ENCODE peak calls at places on chromosomes 7 and 10, in five cellular contexts. L is HCT116, Q is progenitor cell of endocrine pancreas, W is glutamatergic neuron, Y is tibial nerve. S is an unnamed sample.

GRCh38 chr7:95863623-95864022 is 91.3 kb downstream of the DYNC1I1 start:
- DNase-seq in W (no peak), Q (no peak), Y (no peak), L (no peak), S (no peak)

GRCh38 chr10:78520737-78521430 is 487.2 kb downstream of the RPS24 start:
- DNase-seq in L (peak), Q (no peak), W (no peak), Y (no peak), S (peak)

GRCh38 chr7:5284304-5285281 is 1.9 kb downstream of the SLC29A4 start:
- DNase-seq in Q (peak), L (peak), W (peak), Y (no peak), S (no peak)

GRCh38 chr7:132836746-132837145 is 245.1 kb downstream of the CHCHD3 start:
- DNase-seq in Y (no peak), L (no peak), Q (no peak), W (no peak), S (no peak)

GRCh38 chr7:7183061-7183832 is 903 bp downstream of the C1GALT1 start:
- DNase-seq in W (peak), Q (peak), L (no peak), Y (peak), S (peak)

GRCh38 chr10:78165172-78165571 is 131.5 kb downstream of the RPS24 start:
- DNase-seq in Q (no peak), Y (no peak), L (no peak), W (no peak), S (no peak)

GRCh38 chr10:13302821-13303555 is 3.1 kb upstream of the PHYH start:
- DNase-seq in W (no peak), Y (no peak), Q (no peak), L (no peak), S (no peak)

GRCh38 chr7:128879461-128879938 is 16.8 kb downstream of the ATP6V1F start:
- DNase-seq in W (no peak), Y (no peak), Q (no peak), L (no peak), S (no peak)

GRCh38 chr7:45888185-45888992 is at the start of gene IGFBP1:
- DNase-seq in L (no peak), Q (peak), Y (no peak), W (peak), S (no peak)

GRCh38 chr7:54014765-54015164 is 527.4 kb upstream of the VSTM2A start:
- DNase-seq in Q (no peak), W (no peak), L (no peak), Y (no peak), S (no peak)

GRCh38 chr10:93752761-93753160 is 5.0 kb upstream of the LGI1 start:
- DNase-seq in Y (no peak), W (no peak), Q (no peak), L (peak), S (peak)

GRCh38 chr7:84106291-84106690 is 88.3 kb downstream of the SEMA3A start:
- DNase-seq in Y (no peak), L (no peak), Q (no peak), W (no peak), S (no peak)

GRCh38 chr7:84104841-84105240 is 89.7 kb downstream of the SEMA3A start:
- DNase-seq in Y (no peak), W (no peak), Q (no peak), L (no peak), S (no peak)

GRCh38 chr7:84105582-84105981 is 89.0 kb downstream of the SEMA3A start:
- DNase-seq in L (no peak), Y (no peak), Q (no peak), W (no peak), S (no peak)

GRCh38 chr7:84102213-84102612 is 92.4 kb downstream of the SEMA3A start:
- DNase-seq in Y (no peak), Q (no peak), L (no peak), W (no peak), S (no peak)

DNA sequence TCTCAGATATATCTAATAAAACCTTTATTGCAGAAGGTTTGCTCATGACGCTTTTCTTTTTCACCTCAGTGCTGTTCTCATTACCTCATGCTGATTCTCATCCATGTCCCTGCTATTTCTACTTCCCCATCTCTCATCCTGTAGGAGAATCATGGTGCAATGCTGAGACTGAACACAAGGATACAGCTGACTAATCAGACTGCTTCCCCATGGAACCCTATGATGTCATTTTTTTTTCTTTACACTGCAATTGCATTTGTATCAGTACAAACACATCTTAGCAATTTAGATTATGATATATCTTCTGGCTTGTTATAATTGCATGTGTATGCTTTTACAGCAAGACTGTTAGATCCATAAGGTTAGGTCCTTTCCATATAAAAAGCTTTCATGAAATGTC is 93.7 kb downstream of the SEMA3A start:
- DNase-seq in Q (no peak), W (no peak), L (peak), Y (no peak), S (peak)
- TF ChIP-seq CTCF in Q (peak), W (peak), L (no peak), Y (no peak), S (no peak)

DNA sequence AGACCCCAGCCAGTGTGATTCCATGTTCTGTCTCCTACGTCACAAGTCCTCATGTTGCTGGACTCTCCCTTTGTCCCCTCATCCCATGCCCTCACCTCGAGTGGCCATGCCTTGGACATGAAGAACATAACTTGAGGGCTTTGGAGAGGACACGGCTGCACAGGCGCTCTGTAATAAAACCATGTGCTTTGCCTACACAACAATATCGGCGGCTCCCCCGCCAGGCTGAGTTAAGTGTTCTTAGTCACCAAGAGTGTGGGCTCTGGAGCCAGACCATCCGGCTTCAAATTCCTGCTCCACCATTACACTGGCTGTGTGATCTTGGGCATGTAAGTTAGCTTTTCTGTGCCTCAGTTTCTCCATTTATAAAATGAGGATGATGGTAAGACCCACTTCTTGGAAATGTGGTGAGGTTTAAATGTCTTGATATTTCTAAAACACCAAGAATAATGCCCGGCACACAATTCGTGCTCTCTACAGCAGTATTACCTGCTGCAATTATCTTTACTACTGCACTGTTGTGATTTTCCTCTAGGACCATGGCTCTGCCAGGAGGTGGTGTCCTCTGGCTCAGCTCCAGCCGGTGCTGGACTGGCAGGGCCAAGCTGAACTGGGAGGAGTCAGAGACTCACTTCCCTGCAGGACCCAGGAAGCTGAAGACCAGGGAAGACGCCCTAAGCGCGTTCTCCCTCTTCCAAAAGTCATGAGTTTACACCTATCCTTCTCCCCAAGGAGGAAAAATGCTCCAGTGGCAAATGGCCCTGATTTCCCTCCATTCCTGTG is 15.7 kb downstream of the SLIT1 start:
- DNase-seq in W (no peak), Y (no peak), Q (no peak), L (no peak), S (peak)
- TF ChIP-seq CTCF in W (no peak), Y (no peak), Q (no peak), L (no peak), S (no peak)

GRCh38 chr7:138865843-138866242 is 67.8 kb upstream of the ATP6V0A4 start:
- DNase-seq in L (no peak), W (no peak), Q (no peak), Y (no peak), S (peak)
- TF ChIP-seq CTCF in L (no peak), W (no peak), Q (no peak), Y (no peak), S (no peak)

GRCh38 chr10:68224810-68225209 is 7.1 kb downstream of the ATOH7 start:
- DNase-seq in L (no peak), Q (no peak), W (no peak), Y (no peak), S (no peak)
- TF ChIP-seq CTCF in L (no peak), Q (no peak), W (no peak), Y (no peak), S (no peak)

DNA sequence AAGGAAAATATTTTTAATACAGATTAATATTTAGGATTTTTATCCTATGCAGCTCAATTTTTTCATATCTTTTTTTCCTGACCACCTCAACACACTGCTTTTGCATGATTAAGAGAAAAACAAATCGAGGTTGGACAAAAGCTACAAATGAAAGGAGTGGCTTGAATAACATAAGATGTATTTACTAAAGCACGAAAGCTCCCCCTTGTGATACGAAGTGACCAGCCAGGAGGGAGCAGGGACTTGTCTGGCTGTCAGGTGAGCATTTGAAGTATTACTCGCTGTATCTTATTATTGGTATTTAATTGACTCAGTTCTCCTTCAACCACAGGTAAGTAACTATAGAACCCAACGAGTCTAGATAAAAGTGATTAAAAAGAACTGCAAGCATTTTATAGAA is 265.2 kb upstream of the PHF14 start:
- DNase-seq in Y (no peak), W (peak), Q (no peak), L (peak), S (no peak)
- TF ChIP-seq CTCF in Y (no peak), W (peak), Q (peak), L (no peak), S (no peak)

DNA sequence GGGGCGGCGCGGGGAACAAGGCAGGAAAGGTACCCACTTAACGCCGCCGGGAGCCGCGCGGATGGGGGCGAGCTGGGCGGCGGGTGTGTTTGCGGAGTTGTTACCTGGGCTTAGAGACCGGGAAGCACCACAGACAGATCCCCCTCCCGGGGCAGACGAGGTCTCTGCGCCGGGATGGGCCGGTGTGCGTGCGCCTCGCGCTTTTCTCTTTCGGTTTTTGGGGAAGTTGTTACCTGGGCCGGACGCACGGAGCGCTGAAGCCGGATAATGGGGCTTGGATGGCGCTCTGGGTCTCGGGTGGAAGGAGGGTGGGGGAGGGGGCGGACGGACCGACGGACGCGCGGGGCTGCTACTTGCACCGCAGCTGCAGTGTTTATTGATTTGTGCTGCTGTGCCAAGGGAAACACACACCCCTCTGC is 1.2 kb downstream of the ZEB1 start:
- DNase-seq in L (no peak), W (peak), Y (no peak), Q (peak), S (no peak)
- TF ChIP-seq CTCF in L (no peak), W (no peak), Y (no peak), Q (no peak), S (peak)